ENCODE peak calls at places on chromosomes 16 and 17, in four cellular contexts. One of them, this sample, is unnamed.

GRCh38 chr17:64077409-64077808 is 52.5 kb downstream of the ERN1 start:
- DNase-seq in vagina: no peak
- DNase-seq in A549: no peak
- DNase-seq in GM12865: no peak
- DNase-seq in this sample: no peak

GRCh38 chr16:57113042-57113453 is 20.7 kb downstream of the CPNE2 start:
- DNase-seq in vagina: no peak
- DNase-seq in A549: no peak
- DNase-seq in GM12865: peak
- DNase-seq in this sample: no peak

GRCh38 chr16:81189100-81189664 is 49.3 kb upstream of the BCO1 start:
- DNase-seq in vagina: peak
- DNase-seq in A549: no peak
- DNase-seq in GM12865: no peak
- DNase-seq in this sample: no peak

GRCh38 chr16:765971-766819 is 5.7 kb downstream of the MSLN start:
- DNase-seq in vagina: no peak
- DNase-seq in A549: no peak
- DNase-seq in GM12865: no peak
- DNase-seq in this sample: no peak

GRCh38 chr17:38914741-38915638 is 10.4 kb upstream of the LASP1NB start:
- DNase-seq in vagina: no peak
- DNase-seq in A549: peak
- DNase-seq in GM12865: no peak
- DNase-seq in this sample: no peak

GRCh38 chr17:81902653-81903414 is 796 bp downstream of the NPB start:
- DNase-seq in vagina: no peak
- DNase-seq in A549: no peak
- DNase-seq in GM12865: peak
- DNase-seq in this sample: peak

GRCh38 chr16:72236866-72237265 is 64.9 kb upstream of the PMFBP1 start:
- DNase-seq in vagina: no peak
- DNase-seq in A549: no peak
- DNase-seq in GM12865: no peak
- DNase-seq in this sample: no peak

GRCh38 chr17:75521951-75522727 is 3.4 kb upstream of the LLGL2 start:
- DNase-seq in vagina: no peak
- DNase-seq in A549: no peak
- DNase-seq in GM12865: no peak
- DNase-seq in this sample: no peak

GRCh38 chr16:2053897-2054296 is 6.1 kb downstream of the TSC2 start:
- DNase-seq in vagina: no peak
- DNase-seq in A549: no peak
- DNase-seq in GM12865: no peak
- DNase-seq in this sample: no peak

GRCh38 chr16:47887496-47887895 is 268.3 kb downstream of the ABCC12 start:
- DNase-seq in vagina: no peak
- DNase-seq in A549: peak
- DNase-seq in GM12865: no peak
- DNase-seq in this sample: no peak

GRCh38 chr16:54879681-54880080 is 51.0 kb upstream of the IRX5 start:
- DNase-seq in vagina: no peak
- DNase-seq in A549: peak
- DNase-seq in GM12865: no peak
- DNase-seq in this sample: no peak

GRCh38 chr16:81752225-81752875 is 26.7 kb upstream of the PLCG2 start:
- DNase-seq in vagina: no peak
- DNase-seq in A549: no peak
- DNase-seq in GM12865: peak
- DNase-seq in this sample: no peak

GRCh38 chr16:1426734-1427451 is 4.0 kb upstream of the PERCC1 start:
- DNase-seq in vagina: no peak
- DNase-seq in A549: no peak
- DNase-seq in GM12865: no peak
- DNase-seq in this sample: no peak

GRCh38 chr17:37820313-37821024 is 75.6 kb upstream of the HNF1B start:
- DNase-seq in vagina: no peak
- DNase-seq in A549: no peak
- DNase-seq in GM12865: peak
- DNase-seq in this sample: no peak

GRCh38 chr17:2433696-2434095 is 32.8 kb upstream of the MNT start:
- DNase-seq in vagina: no peak
- DNase-seq in A549: no peak
- DNase-seq in GM12865: no peak
- DNase-seq in this sample: no peak

GRCh38 chr17:68197997-68198930 is 49.6 kb upstream of the AMZ2 start:
- DNase-seq in vagina: peak
- DNase-seq in A549: no peak
- DNase-seq in GM12865: no peak
- DNase-seq in this sample: peak

GRCh38 chr17:58327363-58328194 is 1.0 kb downstream of the TSPOAP1 start:
- DNase-seq in vagina: no peak
- DNase-seq in A549: no peak
- DNase-seq in GM12865: no peak
- DNase-seq in this sample: no peak

GRCh38 chr17:18056214-18056613 is 17.0 kb downstream of the GID4 start:
- DNase-seq in vagina: no peak
- DNase-seq in A549: no peak
- DNase-seq in GM12865: no peak
- DNase-seq in this sample: no peak

GRCh38 chr17:42146911-42147607 is 7.7 kb downstream of the RAB5C start:
- DNase-seq in vagina: no peak
- DNase-seq in A549: no peak
- DNase-seq in GM12865: no peak
- DNase-seq in this sample: no peak

GRCh38 chr16:79554912-79555311 is 45.6 kb downstream of the MAF start:
- DNase-seq in vagina: no peak
- DNase-seq in A549: no peak
- DNase-seq in GM12865: no peak
- DNase-seq in this sample: no peak

GRCh38 chr17:44688675-44689491 is 693 bp downstream of the CCDC43 start:
- DNase-seq in vagina: no peak
- DNase-seq in A549: no peak
- DNase-seq in GM12865: no peak
- DNase-seq in this sample: no peak

GRCh38 chr17:1177099-1177996 is 2.4 kb downstream of the ABR start:
- DNase-seq in vagina: no peak
- DNase-seq in A549: no peak
- DNase-seq in GM12865: no peak
- DNase-seq in this sample: no peak

GRCh38 chr17:54172654-54173316 is 350.1 kb downstream of the KIF2B start:
- DNase-seq in vagina: no peak
- DNase-seq in A549: peak
- DNase-seq in GM12865: no peak
- DNase-seq in this sample: peak

GRCh38 chr17:44220211-44221071 is 966 bp upstream of the UBTF start:
- DNase-seq in vagina: no peak
- DNase-seq in A549: peak
- DNase-seq in GM12865: peak
- DNase-seq in this sample: peak

GRCh38 chr17:78780335-78780734 is 1.7 kb downstream of the CYTH1 start:
- DNase-seq in vagina: no peak
- DNase-seq in A549: no peak
- DNase-seq in GM12865: peak
- DNase-seq in this sample: no peak

GRCh38 chr16:54432481-54433229 is 146.1 kb upstream of the IRX3 start:
- DNase-seq in vagina: no peak
- DNase-seq in A549: no peak
- DNase-seq in GM12865: no peak
- DNase-seq in this sample: peak

GRCh38 chr17:82097187-82097918 is 683 bp downstream of the FASN start:
- DNase-seq in vagina: no peak
- DNase-seq in A549: peak
- DNase-seq in GM12865: peak
- DNase-seq in this sample: peak

GRCh38 chr16:69607674-69608073 is 41.9 kb downstream of the NFAT5 start:
- DNase-seq in vagina: no peak
- DNase-seq in A549: no peak
- DNase-seq in GM12865: peak
- DNase-seq in this sample: no peak

GRCh38 chr17:16491131-16491702 is 776 bp downstream of the LRRC75A start:
- DNase-seq in vagina: no peak
- DNase-seq in A549: no peak
- DNase-seq in GM12865: no peak
- DNase-seq in this sample: peak

GRCh38 chr17:74305865-74306654 is 20.0 kb upstream of the KIF19 start:
- DNase-seq in vagina: no peak
- DNase-seq in A549: peak
- DNase-seq in GM12865: no peak
- DNase-seq in this sample: no peak
- TF ChIP-seq CTCF in vagina: no peak
- TF ChIP-seq CTCF in A549: peak
- TF ChIP-seq CTCF in GM12865: no peak
- TF ChIP-seq CTCF in this sample: no peak

DNA sequence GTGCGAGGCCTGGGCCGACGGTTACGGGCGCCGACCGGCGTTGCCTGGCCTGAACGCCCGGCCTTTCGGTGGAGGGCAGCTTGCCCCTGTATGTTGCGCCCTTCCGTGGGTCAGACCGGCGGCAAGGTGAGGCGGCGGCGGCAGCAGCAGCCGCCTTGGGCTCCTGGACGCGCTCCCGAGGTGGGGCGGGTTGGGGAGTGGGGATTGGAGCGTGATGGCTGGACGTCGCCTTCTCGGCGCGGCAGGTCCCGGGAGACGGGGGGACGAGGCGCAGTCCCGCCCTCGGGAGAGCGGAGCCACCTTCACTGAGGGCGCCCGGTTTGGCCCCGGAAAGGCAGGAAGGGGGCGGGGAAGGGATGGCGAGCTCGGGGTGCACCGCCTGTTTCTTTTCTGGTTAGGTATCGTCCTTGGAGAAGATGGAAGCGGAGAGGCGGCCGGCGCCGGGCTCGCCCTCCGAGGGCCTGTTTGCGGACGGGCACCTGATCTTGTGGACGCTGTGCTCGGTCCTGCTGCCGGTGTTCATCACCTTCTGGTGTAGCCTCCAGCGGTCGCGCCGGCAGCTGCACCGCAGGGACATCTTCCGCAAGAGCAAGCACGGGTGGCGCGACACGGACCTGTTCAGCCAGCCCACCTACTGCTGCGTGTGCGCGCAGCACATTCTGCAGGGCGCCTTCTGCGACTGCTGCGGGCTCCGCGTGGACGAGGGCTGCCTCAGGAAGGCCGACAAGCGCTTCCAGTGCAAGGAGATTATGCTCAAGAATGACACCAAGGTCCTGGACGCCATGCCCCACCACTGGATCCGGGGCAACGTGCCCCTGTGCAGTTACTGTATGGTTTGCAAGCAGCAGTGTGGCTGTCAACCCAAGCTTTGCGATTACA is 668 bp downstream of the DGKE start:
- DNase-seq in vagina: no peak
- DNase-seq in A549: peak
- DNase-seq in GM12865: peak
- DNase-seq in this sample: peak
- TF ChIP-seq CTCF in vagina: no peak
- TF ChIP-seq CTCF in A549: no peak
- TF ChIP-seq CTCF in GM12865: peak
- TF ChIP-seq CTCF in this sample: no peak

GRCh38 chr16:19980866-19981265 is 92.8 kb downstream of the GPR139 start:
- DNase-seq in vagina: no peak
- DNase-seq in A549: peak
- DNase-seq in GM12865: peak
- DNase-seq in this sample: peak
- TF ChIP-seq CTCF in vagina: no peak
- TF ChIP-seq CTCF in A549: peak
- TF ChIP-seq CTCF in GM12865: peak
- TF ChIP-seq CTCF in this sample: no peak

DNA sequence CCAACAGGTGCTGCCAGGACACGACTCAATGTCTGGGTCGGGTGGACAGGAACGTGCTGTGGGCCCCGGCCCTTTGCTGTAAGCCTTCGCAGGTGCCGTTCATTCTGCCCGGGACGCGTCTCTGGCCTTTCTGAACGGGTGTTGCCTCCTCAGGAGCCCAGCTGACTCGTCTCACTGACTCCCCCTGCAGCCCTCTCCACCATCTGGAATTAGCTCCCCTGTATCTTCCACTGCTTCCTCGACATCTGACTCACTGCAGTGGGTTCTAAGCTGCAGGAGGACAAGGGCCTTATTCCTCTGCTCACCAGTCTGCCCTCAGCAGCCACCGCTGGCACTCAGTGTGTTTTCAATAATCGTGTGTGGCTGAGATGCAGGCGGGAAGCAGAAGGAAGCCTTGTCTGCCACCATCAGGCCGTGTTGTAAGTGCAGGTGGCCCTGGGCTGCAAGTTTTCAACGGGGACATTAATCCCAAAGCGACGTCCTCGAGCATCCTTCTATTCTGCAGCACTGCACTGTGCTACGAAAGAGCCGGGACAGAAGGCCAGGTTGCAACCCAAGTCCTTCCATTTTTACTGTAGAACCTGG is 256.2 kb downstream of the FOXL1 start:
- DNase-seq in vagina: no peak
- DNase-seq in A549: peak
- DNase-seq in GM12865: no peak
- DNase-seq in this sample: peak
- TF ChIP-seq CTCF in vagina: no peak
- TF ChIP-seq CTCF in A549: peak
- TF ChIP-seq CTCF in GM12865: no peak
- TF ChIP-seq CTCF in this sample: peak

GRCh38 chr17:80624864-80625263 is 80.2 kb downstream of the RPTOR start:
- DNase-seq in vagina: no peak
- DNase-seq in A549: no peak
- DNase-seq in GM12865: no peak
- DNase-seq in this sample: no peak
- TF ChIP-seq CTCF in vagina: no peak
- TF ChIP-seq CTCF in A549: no peak
- TF ChIP-seq CTCF in GM12865: no peak
- TF ChIP-seq CTCF in this sample: no peak

GRCh38 chr17:15265131-15265530 is at the start of gene PMP22:
- DNase-seq in vagina: peak
- DNase-seq in A549: no peak
- DNase-seq in GM12865: no peak
- DNase-seq in this sample: no peak
- TF ChIP-seq CTCF in vagina: no peak
- TF ChIP-seq CTCF in A549: no peak
- TF ChIP-seq CTCF in GM12865: no peak
- TF ChIP-seq CTCF in this sample: no peak

DNA sequence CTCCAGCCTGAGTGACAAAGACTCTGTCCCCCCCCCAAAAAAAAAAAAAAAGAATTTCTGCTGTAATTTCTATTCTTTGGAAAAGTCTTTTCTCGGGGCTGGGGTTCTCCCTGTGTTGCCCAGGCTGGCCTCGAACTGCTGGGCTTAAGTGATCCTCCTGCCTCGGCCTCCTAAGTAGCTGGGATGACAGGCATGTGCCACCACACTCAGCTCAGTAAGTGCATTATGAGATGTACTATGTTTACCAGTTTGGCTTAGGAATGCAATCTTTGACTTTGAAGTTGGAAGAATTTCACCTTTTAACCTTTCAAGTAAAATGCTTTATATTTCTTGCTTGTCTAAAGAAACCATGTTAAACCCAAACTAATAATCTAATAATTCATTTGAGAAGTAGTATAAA is 28.0 kb upstream of the ADCY7 start:
- DNase-seq in vagina: no peak
- DNase-seq in A549: no peak
- DNase-seq in GM12865: no peak
- DNase-seq in this sample: no peak
- TF ChIP-seq CTCF in vagina: no peak
- TF ChIP-seq CTCF in A549: no peak
- TF ChIP-seq CTCF in GM12865: no peak
- TF ChIP-seq CTCF in this sample: no peak

GRCh38 chr17:45948881-45949624 is 50.0 kb upstream of the STH start:
- DNase-seq in vagina: no peak
- DNase-seq in A549: peak
- DNase-seq in GM12865: peak
- DNase-seq in this sample: peak
- TF ChIP-seq CTCF in vagina: no peak
- TF ChIP-seq CTCF in A549: peak
- TF ChIP-seq CTCF in GM12865: peak
- TF ChIP-seq CTCF in this sample: peak

GRCh38 chr17:14352139-14352538 is 51.3 kb downstream of the HS3ST3B1 start:
- DNase-seq in vagina: no peak
- DNase-seq in A549: no peak
- DNase-seq in GM12865: no peak
- DNase-seq in this sample: no peak
- TF ChIP-seq CTCF in vagina: no peak
- TF ChIP-seq CTCF in A549: no peak
- TF ChIP-seq CTCF in GM12865: no peak
- TF ChIP-seq CTCF in this sample: no peak